ENCODE peak calls at places on chromosomes 1 and 21, in four cellular contexts. F, V, O and Y are unnamed samples.

GRCh38 chr1:55720243-55720642 is 505.1 kb upstream of the USP24 start:
- DNase-seq in F (no peak), V (no peak), O (peak; percentile 66), Y (no peak)

GRCh38 chr1:39132505-39133339 is 71.8 kb upstream of the MACF1 start:
- DNase-seq in F (no peak), V (peak; percentile 58), O (peak; percentile 64), Y (no peak)

GRCh38 chr1:247118946-247119446 is 14.8 kb upstream of the ZNF669 start:
- DNase-seq in F (peak; percentile 55), V (peak; percentile 36), O (no peak), Y (peak; percentile 52)

GRCh38 chr1:61287734-61288133 is 205.4 kb downstream of the NFIA start:
- DNase-seq in F (no peak), V (peak; percentile 97), O (no peak), Y (no peak)

GRCh38 chr1:12447849-12448312 is 170.1 kb downstream of the DHRS3 start:
- DNase-seq in F (no peak), V (peak; percentile 82), O (no peak), Y (no peak)

GRCh38 chr1:67018574-67018973 is 35.4 kb downstream of the SLC35D1 start:
- DNase-seq in F (no peak), V (no peak), O (no peak), Y (no peak)

GRCh38 chr1:18752409-18752808 is 107.1 kb downstream of the TAS1R2 start:
- DNase-seq in F (no peak), V (no peak), O (no peak), Y (no peak)

GRCh38 chr1:173149887-173150286 is 57.2 kb downstream of the TNFSF4 start:
- DNase-seq in F (no peak), V (peak; percentile 97), O (no peak), Y (no peak)

GRCh38 chr1:48667782-48668181 is 108.9 kb downstream of the BEND5 start:
- DNase-seq in F (no peak), V (no peak), O (no peak), Y (no peak)

GRCh38 chr1:97796716-97797115 is 124.1 kb downstream of the DPYD start:
- DNase-seq in F (no peak), V (peak; percentile 55), O (no peak), Y (no peak)

GRCh38 chr1:88036345-88036999 is 647.6 kb upstream of the PKN2 start:
- DNase-seq in F (no peak), V (no peak), O (no peak), Y (no peak)

GRCh38 chr1:48066951-48067350 is 69.8 kb upstream of the TRABD2B start:
- DNase-seq in F (no peak), V (no peak), O (no peak), Y (no peak)

GRCh38 chr21:44867999-44868700 is 5.3 kb downstream of the PTTG1IP start:
- DNase-seq in F (no peak), V (no peak), O (no peak), Y (no peak)

GRCh38 chr1:153882296-153882912 is 40.4 kb downstream of the GATAD2B start:
- DNase-seq in F (no peak), V (no peak), O (no peak), Y (no peak)

GRCh38 chr1:215665212-215665611 is 98.1 kb downstream of the KCTD3 start:
- DNase-seq in F (no peak), V (peak; percentile 30), O (no peak), Y (no peak)

GRCh38 chr1:173867141-173867752 is 542 bp downstream of the GAS5 start:
- DNase-seq in F (peak; percentile 14), V (peak; percentile 49), O (peak; percentile 21), Y (no peak)

GRCh38 chr1:1170215-1170890 is 3.3 kb upstream of the TTLL10 start:
- DNase-seq in F (peak; percentile 37), V (peak; percentile 8), O (no peak), Y (no peak)

GRCh38 chr1:164637461-164638375 is 78.7 kb downstream of the PBX1 start:
- DNase-seq in F (no peak), V (peak; percentile 84), O (no peak), Y (no peak)

GRCh38 chr1:51684776-51685175 is 67.9 kb downstream of the OSBPL9 start:
- DNase-seq in F (no peak), V (no peak), O (peak; percentile 49), Y (no peak)

GRCh38 chr1:56799605-56800398 is 19.4 kb downstream of the FYB2 start:
- DNase-seq in F (no peak), V (no peak), O (no peak), Y (no peak)

GRCh38 chr1:151542710-151543129 is 2.6 kb downstream of the TUFT1 start:
- DNase-seq in F (no peak), V (no peak), O (no peak), Y (no peak)

GRCh38 chr1:208207388-208208131 is 36.6 kb downstream of the PLXNA2 start:
- DNase-seq in F (no peak), V (peak; percentile 98), O (no peak), Y (no peak)

GRCh38 chr21:41231060-41231459 is 63.1 kb downstream of the BACE2 start:
- DNase-seq in F (no peak), V (no peak), O (no peak), Y (no peak)

GRCh38 chr21:34511154-34511553 is 856 bp downstream of the KCNE1 start:
- DNase-seq in F (no peak), V (no peak), O (no peak), Y (no peak)

GRCh38 chr1:200629876-200630514 is 9.4 kb upstream of the KIF14 start:
- DNase-seq in F (no peak), V (no peak), O (no peak), Y (no peak)

GRCh38 chr1:200636681-200637080 is 16.1 kb upstream of the KIF14 start:
- DNase-seq in F (no peak), V (no peak), O (no peak), Y (no peak)

GRCh38 chr1:200638073-200638472 is 17.5 kb upstream of the KIF14 start:
- DNase-seq in F (no peak), V (no peak), O (no peak), Y (no peak)

GRCh38 chr1:200631375-200631774 is 10.8 kb upstream of the KIF14 start:
- DNase-seq in F (no peak), V (no peak), O (no peak), Y (no peak)

GRCh38 chr1:200634449-200635122 is 14.0 kb upstream of the KIF14 start:
- DNase-seq in F (no peak), V (no peak), O (no peak), Y (no peak)
- TF ChIP-seq CTCF in F (no peak), V (peak; percentile 12), O (no peak), Y (peak; percentile 31)

GRCh38 chr1:221812905-221813597 is 71.2 kb upstream of the DUSP10 start:
- DNase-seq in F (no peak), V (no peak), O (no peak), Y (no peak)

GRCh38 chr1:221810406-221810805 is 68.5 kb upstream of the DUSP10 start:
- DNase-seq in F (no peak), V (peak; percentile 53), O (no peak), Y (no peak)

GRCh38 chr1:221809101-221810029 is 67.5 kb upstream of the DUSP10 start:
- DNase-seq in F (peak; percentile 6), V (no peak), O (no peak), Y (no peak)

GRCh38 chr1:221813887-221814286 is 72.0 kb upstream of the DUSP10 start:
- DNase-seq in F (no peak), V (peak; percentile 17), O (no peak), Y (no peak)

DNA sequence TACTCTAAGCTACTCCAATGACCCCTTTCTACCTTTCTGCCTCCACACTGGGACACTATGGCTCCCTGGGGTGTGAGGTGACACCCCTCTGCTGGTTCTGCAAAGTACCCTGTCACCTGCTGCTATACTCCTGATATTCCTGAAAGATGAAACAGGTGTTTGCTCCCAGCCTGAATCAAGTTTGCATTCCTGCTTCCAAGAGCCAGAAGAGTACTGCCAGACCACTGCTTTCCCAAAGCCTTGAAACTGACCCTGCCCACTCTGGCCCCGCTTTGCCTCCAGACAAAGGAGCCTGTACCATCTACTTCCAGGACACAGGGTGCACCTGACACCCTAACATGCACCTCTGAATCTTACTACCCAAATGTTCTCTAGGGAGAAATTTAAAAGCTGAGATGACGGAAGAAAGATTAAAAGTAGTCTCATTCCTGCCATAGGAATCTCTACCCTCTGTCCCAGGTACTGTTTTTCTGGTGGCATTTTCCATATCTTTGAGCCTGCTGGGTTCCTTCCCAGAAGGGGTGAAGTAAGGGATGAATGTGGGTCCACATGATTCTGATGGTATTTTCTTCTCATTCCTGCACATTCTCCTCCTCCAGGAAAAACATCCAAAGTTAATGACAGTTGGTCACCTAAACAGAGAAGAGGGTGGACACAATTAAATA is 70.3 kb upstream of the DUSP10 start:
- DNase-seq in F (no peak), V (no peak), O (no peak), Y (no peak)
- TF ChIP-seq CTCF in F (no peak), V (no peak), O (no peak), Y (no peak)

DNA sequence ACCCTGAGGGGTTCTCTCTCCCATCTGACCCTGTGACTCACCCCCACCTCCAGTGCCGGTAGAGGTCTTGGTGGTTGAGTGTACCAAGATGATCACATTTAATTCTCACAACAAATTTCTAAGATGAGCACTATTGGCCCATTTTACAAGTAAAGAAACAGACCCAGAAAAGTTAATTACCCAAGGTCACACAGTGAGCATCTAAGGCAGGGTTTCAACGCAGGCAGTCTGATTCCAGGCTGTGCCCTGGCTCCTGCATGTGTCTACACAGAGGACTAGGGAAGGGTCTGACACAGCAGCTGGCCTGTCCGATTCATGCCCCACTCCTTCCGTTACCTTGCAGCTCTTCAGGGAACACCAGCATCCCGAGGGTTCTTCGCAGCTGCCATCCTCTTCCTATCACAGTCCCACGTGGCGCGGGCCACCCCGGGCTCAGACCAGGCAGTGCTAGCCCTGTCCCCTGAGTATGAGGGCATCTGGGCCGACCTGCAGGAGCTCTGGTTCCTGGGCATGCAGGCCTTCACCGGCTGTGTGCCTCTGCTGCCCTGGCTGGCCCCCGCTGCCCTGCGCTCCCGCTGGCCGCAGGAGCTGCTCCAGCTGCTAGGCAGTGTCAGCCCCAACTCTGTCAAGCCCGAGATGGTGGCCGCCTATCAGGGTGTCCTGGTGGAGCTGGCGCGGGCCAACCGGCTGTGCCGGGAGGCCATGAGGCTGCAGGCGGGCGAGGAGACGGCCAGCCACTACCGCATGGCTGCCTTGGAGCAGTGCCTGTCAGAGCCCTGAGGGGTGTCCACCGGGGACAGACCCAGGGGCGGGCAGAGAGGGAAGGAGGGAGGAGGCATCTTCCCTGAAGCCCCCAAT is 7.5 kb downstream of the NCDN start:
- DNase-seq in F (no peak), V (no peak), O (no peak), Y (no peak)
- TF ChIP-seq CTCF in F (no peak), V (no peak), O (no peak), Y (no peak)

GRCh38 chr1:199422206-199422605 is 605.3 kb upstream of the NR5A2 start:
- DNase-seq in F (no peak), V (peak; percentile 80), O (no peak), Y (no peak)
- TF ChIP-seq CTCF in F (no peak), V (peak; percentile 86), O (no peak), Y (peak; percentile 8)